ENCODE peak calls at places on chromosome 9, in five cellular contexts. G, N, J, Y and U are unnamed samples.

GRCh38 chr9:94804917-94805544 is 78.5 kb downstream of the AOPEP start:
- DNase-seq in G (no peak), N (peak; percentile 5), J (no peak), Y (no peak), U (no peak)

GRCh38 chr9:22052376-22052945 is 43.4 kb upstream of the CDKN2B start:
- DNase-seq in G (no peak), N (no peak), J (no peak), Y (peak; percentile 34), U (peak; percentile 16)

GRCh38 chr9:14306672-14307646 is 7.0 kb downstream of the NFIB start:
- DNase-seq in G (peak; percentile 22), N (no peak), J (no peak), Y (peak; percentile 7), U (no peak)

GRCh38 chr9:19660019-19660418 is 128.8 kb downstream of the SLC24A2 start:
- DNase-seq in G (no peak), N (no peak), J (no peak), Y (no peak), U (peak; percentile 8)

GRCh38 chr9:74499770-74500583 is 2.8 kb downstream of the RORB start:
- DNase-seq in G (peak; percentile 51), N (no peak), J (no peak), Y (peak; percentile 38), U (peak; percentile 11)

GRCh38 chr9:18368206-18368605 is 105.7 kb upstream of the ADAMTSL1 start:
- DNase-seq in G (no peak), N (no peak), J (no peak), Y (no peak), U (no peak)

GRCh38 chr9:129453734-129454133 is 167.2 kb downstream of the C9orf50 start:
- DNase-seq in G (no peak), N (no peak), J (no peak), Y (no peak), U (no peak)

GRCh38 chr9:34662544-34663295 is at the start of gene CCL27:
- DNase-seq in G (no peak), N (no peak), J (no peak), Y (no peak), U (peak; percentile 4)

GRCh38 chr9:33517373-33517772 is 6.7 kb upstream of the ANKRD18B start:
- DNase-seq in G (peak; percentile 34), N (peak; percentile 33), J (peak; percentile 54), Y (peak; percentile 39), U (peak; percentile 55)

GRCh38 chr9:108789742-108790141 is 66.0 kb downstream of the ACTL7B start:
- DNase-seq in G (no peak), N (no peak), J (no peak), Y (no peak), U (no peak)

GRCh38 chr9:108786322-108786721 is 69.5 kb downstream of the ACTL7B start:
- DNase-seq in G (no peak), N (no peak), J (no peak), Y (no peak), U (no peak)

GRCh38 chr9:108787664-108788048 is 68.1 kb downstream of the ACTL7B start:
- DNase-seq in G (peak; percentile 14), N (no peak), J (no peak), Y (peak; percentile 13), U (no peak)

GRCh38 chr9:108784998-108785397 is 70.8 kb downstream of the ACTL7B start:
- DNase-seq in G (no peak), N (no peak), J (no peak), Y (no peak), U (no peak)

GRCh38 chr9:108786756-108787663 is 68.8 kb downstream of the ACTL7B start:
- DNase-seq in G (no peak), N (no peak), J (no peak), Y (peak; percentile 67), U (peak; percentile 49)
- TF ChIP-seq EZH2phosphoT487 in G (no peak), N (no peak), J (no peak), Y (no peak), U (no peak)

GRCh38 chr9:92931606-92932005 is 15.7 kb upstream of the FGD3 start:
- DNase-seq in G (no peak), N (no peak), J (no peak), Y (no peak), U (no peak)

GRCh38 chr9:92934321-92934720 is 13.0 kb upstream of the FGD3 start:
- DNase-seq in G (no peak), N (peak; percentile 33), J (no peak), Y (no peak), U (no peak)
- H3K4me2 ChIP-seq in G (no peak overlapping the region), N (no peak overlapping the region), J (no peak overlapping the region), Y (no peak overlapping the region), U (no peak overlapping the region)

GRCh38 chr9:76591256-76591950 is 132.4 kb downstream of the GCNT1 start:
- DNase-seq in G (no peak), N (no peak), J (no peak), Y (no peak), U (no peak)
- TF ChIP-seq EZH2phosphoT487 in G (no peak), N (no peak), J (no peak), Y (no peak), U (no peak)

DNA sequence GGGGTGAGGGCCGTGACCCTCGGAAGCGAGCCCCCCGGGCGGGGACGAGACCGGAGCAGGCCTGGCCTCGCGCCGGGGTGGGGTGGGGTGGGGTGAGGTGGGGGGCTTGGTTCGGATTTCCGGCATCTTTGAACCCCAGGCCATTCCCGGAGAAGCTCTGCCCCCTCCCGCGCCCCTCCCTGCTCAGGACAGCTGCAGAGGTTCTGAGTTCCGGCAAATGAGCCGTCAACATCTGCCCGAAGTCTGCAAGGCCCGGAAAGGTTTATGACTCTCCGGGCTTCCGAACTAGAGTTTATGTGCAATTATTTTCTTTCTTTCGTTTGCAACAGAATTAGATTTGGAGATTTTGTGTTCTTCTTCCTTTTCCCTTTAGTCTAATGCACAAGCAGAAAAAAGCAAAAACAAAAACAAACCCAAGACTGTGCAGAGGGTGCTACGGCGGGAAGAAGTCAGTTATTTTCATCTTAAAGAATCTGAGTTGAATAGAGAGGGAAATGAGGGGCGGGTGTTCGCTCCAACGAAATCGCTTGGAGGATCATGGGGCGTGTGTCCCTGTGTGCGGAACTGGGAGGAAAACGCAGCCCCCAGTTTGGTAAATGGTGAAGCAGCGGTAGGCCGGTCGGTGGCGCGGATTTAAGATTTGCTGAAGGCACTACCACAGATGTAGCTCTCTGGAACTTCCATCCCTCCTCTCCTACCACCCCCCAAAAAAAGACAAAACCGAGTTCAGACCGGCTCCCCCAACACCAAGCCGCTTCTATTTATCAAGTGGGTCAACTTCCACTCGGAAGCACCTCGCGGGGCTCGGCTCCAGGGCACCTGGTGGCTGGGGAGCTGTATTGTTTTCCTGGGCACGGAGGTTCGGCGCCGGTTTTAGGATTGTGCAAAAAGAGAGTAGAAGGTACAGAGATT is 4.8 kb downstream of the LHX2 start:
- DNase-seq in G (no peak), N (no peak), J (no peak), Y (peak; percentile 58), U (no peak)
- H3K4me2 ChIP-seq in G (peak overlapping the region; percentile 99), N (no peak overlapping the region), J (no peak overlapping the region), Y (peak overlapping the region; percentile 92), U (peak overlapping the region; percentile 78)

GRCh38 chr9:134413890-134414731 is 87.9 kb downstream of the RXRA start:
- DNase-seq in G (no peak), N (no peak), J (no peak), Y (no peak), U (peak; percentile 79)

GRCh38 chr9:134410835-134411217 is 84.6 kb downstream of the RXRA start:
- DNase-seq in G (no peak), N (no peak), J (no peak), Y (no peak), U (no peak)

GRCh38 chr9:134411451-134412297 is 85.4 kb downstream of the RXRA start:
- DNase-seq in G (no peak), N (no peak), J (no peak), Y (peak; percentile 33), U (no peak)

GRCh38 chr9:134413112-134413715 is 87.0 kb downstream of the RXRA start:
- DNase-seq in G (no peak), N (no peak), J (no peak), Y (no peak), U (no peak)

DNA sequence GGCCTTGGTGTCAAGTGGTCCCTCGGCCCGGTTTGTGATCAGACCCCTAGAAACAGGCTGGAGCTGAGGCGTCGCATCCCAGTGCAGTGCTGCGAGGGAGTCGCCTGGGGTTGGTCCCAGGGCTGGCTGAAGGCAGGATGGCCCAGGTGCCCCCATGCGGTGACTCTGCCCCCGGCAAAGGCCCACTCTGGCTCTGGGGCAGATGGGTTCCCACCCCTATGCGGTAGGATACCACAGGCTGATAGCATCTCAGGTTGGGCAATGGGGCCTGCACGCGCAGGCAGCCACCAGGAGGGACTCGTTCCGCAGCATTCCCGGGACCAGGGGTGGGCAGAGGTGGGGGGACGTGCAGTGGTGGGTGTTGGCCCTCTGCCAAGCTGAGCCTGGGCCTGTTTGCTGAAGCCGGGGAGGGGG is 86.0 kb downstream of the RXRA start:
- DNase-seq in G (no peak), N (no peak), J (no peak), Y (no peak), U (peak; percentile 43)
- TF ChIP-seq EZH2phosphoT487 in G (no peak), N (no peak), J (no peak), Y (no peak), U (no peak)

GRCh38 chr9:120878188-120879130 is 1.5 kb upstream of the PHF19 start:
- DNase-seq in G (no peak), N (peak; percentile 58), J (no peak), Y (no peak), U (no peak)
- H3K4me2 ChIP-seq in G (peak overlapping the region; percentile 88), N (peak overlapping the region; percentile 82), J (peak overlapping the region; percentile 93), Y (peak overlapping the region; percentile 36), U (peak overlapping the region; percentile 99)

GRCh38 chr9:111316796-111317195 is 13.2 kb downstream of the OR2K2 start:
- DNase-seq in G (no peak), N (no peak), J (no peak), Y (no peak), U (no peak)
- TF ChIP-seq EZH2phosphoT487 in G (no peak), N (no peak), J (no peak), Y (no peak), U (no peak)

GRCh38 chr9:79824265-79824664 is 252.5 kb downstream of the TLE4 start:
- DNase-seq in G (no peak), N (no peak), J (peak; percentile 90), Y (no peak), U (no peak)
- H3K4me2 ChIP-seq in G (no peak overlapping the region), N (no peak overlapping the region), J (peak overlapping the region; percentile 17), Y (no peak overlapping the region), U (no peak overlapping the region)